ENCODE peak calls at places on chromosome 19, in ten cellular contexts. One of them, this sample, is unnamed. For H3K36me3, the result is how much of the 10 kb centered on the place peaks cover.

GRCh38 chr19:10995926-10996600 is 35.2 kb downstream of the SMARCA4 start:
- DNase-seq in left lung: no peak
- DNase-seq in breast epithelium: no peak
- DNase-seq in pancreas: no peak
- DNase-seq in BJ: no peak
- DNase-seq in ovary: no peak
- DNase-seq in cardiac muscle cell: no peak
- DNase-seq in Caco-2: no peak
- DNase-seq in PC-3: no peak
- DNase-seq in GM12878: no peak
- DNase-seq in this sample: no peak

GRCh38 chr19:55373993-55374757 is 2.5 kb upstream of the TMEM190 start:
- DNase-seq in ovary: no peak
- DNase-seq in pancreas: no peak
- DNase-seq in PC-3: no peak
- DNase-seq in Caco-2: peak
- DNase-seq in GM12878: no peak
- DNase-seq in cardiac muscle cell: no peak
- DNase-seq in breast epithelium: no peak
- DNase-seq in left lung: no peak
- DNase-seq in BJ: no peak
- DNase-seq in this sample: no peak

GRCh38 chr19:10543420-10544241 is at the start of gene ATG4D:
- DNase-seq in ovary: peak
- DNase-seq in cardiac muscle cell: peak
- DNase-seq in pancreas: peak
- DNase-seq in GM12878: no peak
- DNase-seq in left lung: peak
- DNase-seq in BJ: no peak
- DNase-seq in breast epithelium: peak
- DNase-seq in Caco-2: peak
- DNase-seq in PC-3: peak
- DNase-seq in this sample: peak

GRCh38 chr19:39110263-39110967 is 15.2 kb upstream of the PAK4 start:
- DNase-seq in GM12878: no peak
- DNase-seq in pancreas: peak
- DNase-seq in breast epithelium: peak
- DNase-seq in PC-3: peak
- DNase-seq in BJ: no peak
- DNase-seq in cardiac muscle cell: peak
- DNase-seq in ovary: no peak
- DNase-seq in left lung: peak
- DNase-seq in Caco-2: peak
- DNase-seq in this sample: no peak

GRCh38 chr19:55145241-55145640 is 3.8 kb downstream of the TNNT1 start:
- DNase-seq in pancreas: no peak
- DNase-seq in breast epithelium: no peak
- DNase-seq in Caco-2: no peak
- DNase-seq in PC-3: no peak
- DNase-seq in ovary: no peak
- DNase-seq in left lung: no peak
- DNase-seq in GM12878: no peak
- DNase-seq in BJ: no peak
- DNase-seq in cardiac muscle cell: no peak
- DNase-seq in this sample: no peak

GRCh38 chr19:38265213-38265861 is 964 bp downstream of the SPINT2 start:
- DNase-seq in Caco-2: peak
- DNase-seq in pancreas: peak
- DNase-seq in PC-3: peak
- DNase-seq in breast epithelium: no peak
- DNase-seq in ovary: no peak
- DNase-seq in left lung: peak
- DNase-seq in GM12878: no peak
- DNase-seq in BJ: no peak
- DNase-seq in cardiac muscle cell: peak
- DNase-seq in this sample: no peak

GRCh38 chr19:3807574-3808354 is 21.6 kb upstream of the MATK start:
- DNase-seq in PC-3: no peak
- DNase-seq in breast epithelium: no peak
- DNase-seq in BJ: no peak
- DNase-seq in cardiac muscle cell: no peak
- DNase-seq in GM12878: no peak
- DNase-seq in pancreas: no peak
- DNase-seq in ovary: no peak
- DNase-seq in Caco-2: no peak
- DNase-seq in left lung: no peak
- DNase-seq in this sample: no peak

GRCh38 chr19:29512748-29513147 is 13.0 kb upstream of the VSTM2B start:
- DNase-seq in Caco-2: no peak
- DNase-seq in cardiac muscle cell: no peak
- DNase-seq in GM12878: no peak
- DNase-seq in breast epithelium: no peak
- DNase-seq in BJ: no peak
- DNase-seq in PC-3: no peak
- DNase-seq in pancreas: no peak
- DNase-seq in ovary: no peak
- DNase-seq in left lung: no peak
- DNase-seq in this sample: no peak

GRCh38 chr19:55590621-55591020 is 8.7 kb downstream of the FIZ1 start:
- DNase-seq in Caco-2: peak
- DNase-seq in cardiac muscle cell: no peak
- DNase-seq in left lung: no peak
- DNase-seq in BJ: no peak
- DNase-seq in ovary: no peak
- DNase-seq in PC-3: peak
- DNase-seq in pancreas: no peak
- DNase-seq in breast epithelium: no peak
- DNase-seq in GM12878: no peak
- DNase-seq in this sample: no peak

GRCh38 chr19:36916991-36917390 is 859 bp downstream of the ZNF568 start:
- DNase-seq in ovary: no peak
- DNase-seq in cardiac muscle cell: peak
- DNase-seq in BJ: peak
- DNase-seq in PC-3: no peak
- DNase-seq in breast epithelium: no peak
- DNase-seq in left lung: no peak
- DNase-seq in Caco-2: no peak
- DNase-seq in GM12878: no peak
- DNase-seq in pancreas: no peak
- DNase-seq in this sample: peak

GRCh38 chr19:14416743-14417214 is 2.4 kb downstream of the DDX39A start:
- DNase-seq in left lung: no peak
- DNase-seq in ovary: no peak
- DNase-seq in Caco-2: no peak
- DNase-seq in GM12878: no peak
- DNase-seq in breast epithelium: no peak
- DNase-seq in cardiac muscle cell: no peak
- DNase-seq in PC-3: no peak
- DNase-seq in pancreas: no peak
- DNase-seq in BJ: no peak
- DNase-seq in this sample: no peak
- H3K4me3 ChIP-seq in left lung: no peak
- H3K4me3 ChIP-seq in ovary: no peak
- H3K4me3 ChIP-seq in Caco-2: no peak
- H3K4me3 ChIP-seq in GM12878: peak
- H3K4me3 ChIP-seq in breast epithelium: no peak
- H3K4me3 ChIP-seq in cardiac muscle cell: no peak
- H3K4me3 ChIP-seq in PC-3: peak
- H3K4me3 ChIP-seq in pancreas: no peak
- H3K4me3 ChIP-seq in BJ: no peak
- H3K4me3 ChIP-seq in this sample: no peak

GRCh38 chr19:45681391-45682015 is 10.2 kb downstream of the SNRPD2 start:
- DNase-seq in breast epithelium: peak
- DNase-seq in PC-3: peak
- DNase-seq in ovary: peak
- DNase-seq in pancreas: peak
- DNase-seq in BJ: no peak
- DNase-seq in cardiac muscle cell: peak
- DNase-seq in Caco-2: peak
- DNase-seq in GM12878: no peak
- DNase-seq in left lung: peak
- DNase-seq in this sample: peak
- TF ChIP-seq CTCF in breast epithelium: peak
- TF ChIP-seq CTCF in PC-3: peak
- TF ChIP-seq CTCF in ovary: peak
- TF ChIP-seq CTCF in pancreas: peak
- TF ChIP-seq CTCF in BJ: peak
- TF ChIP-seq CTCF in cardiac muscle cell: peak
- TF ChIP-seq CTCF in Caco-2: peak
- TF ChIP-seq CTCF in GM12878: peak
- TF ChIP-seq CTCF in left lung: peak
- TF ChIP-seq CTCF in this sample: peak

GRCh38 chr19:17158584-17158983 is 56.6 kb upstream of the USE1 start:
- DNase-seq in left lung: no peak
- DNase-seq in BJ: no peak
- DNase-seq in ovary: no peak
- DNase-seq in Caco-2: no peak
- DNase-seq in GM12878: no peak
- DNase-seq in pancreas: no peak
- DNase-seq in cardiac muscle cell: no peak
- DNase-seq in PC-3: no peak
- DNase-seq in breast epithelium: no peak
- DNase-seq in this sample: no peak

GRCh38 chr19:17159466-17160393 is 55.4 kb upstream of the USE1 start:
- DNase-seq in breast epithelium: no peak
- DNase-seq in cardiac muscle cell: no peak
- DNase-seq in BJ: no peak
- DNase-seq in Caco-2: no peak
- DNase-seq in PC-3: no peak
- DNase-seq in ovary: no peak
- DNase-seq in left lung: no peak
- DNase-seq in GM12878: no peak
- DNase-seq in pancreas: no peak
- DNase-seq in this sample: no peak

GRCh38 chr19:17163652-17164051 is 51.5 kb upstream of the USE1 start:
- DNase-seq in pancreas: no peak
- DNase-seq in GM12878: no peak
- DNase-seq in PC-3: no peak
- DNase-seq in ovary: no peak
- DNase-seq in left lung: no peak
- DNase-seq in cardiac muscle cell: no peak
- DNase-seq in Caco-2: no peak
- DNase-seq in breast epithelium: no peak
- DNase-seq in BJ: no peak
- DNase-seq in this sample: no peak

GRCh38 chr19:17162580-17162979 is 52.6 kb upstream of the USE1 start:
- DNase-seq in left lung: no peak
- DNase-seq in GM12878: no peak
- DNase-seq in cardiac muscle cell: no peak
- DNase-seq in ovary: no peak
- DNase-seq in breast epithelium: no peak
- DNase-seq in Caco-2: no peak
- DNase-seq in BJ: no peak
- DNase-seq in PC-3: no peak
- DNase-seq in pancreas: no peak
- DNase-seq in this sample: no peak

GRCh38 chr19:17160908-17161307 is 54.2 kb upstream of the USE1 start:
- DNase-seq in BJ: no peak
- DNase-seq in left lung: no peak
- DNase-seq in pancreas: no peak
- DNase-seq in GM12878: no peak
- DNase-seq in breast epithelium: no peak
- DNase-seq in ovary: no peak
- DNase-seq in cardiac muscle cell: no peak
- DNase-seq in Caco-2: no peak
- DNase-seq in PC-3: no peak
- DNase-seq in this sample: no peak
- H3K36me3 ChIP-seq in BJ: under half
- H3K36me3 ChIP-seq in left lung: under half
- H3K36me3 ChIP-seq in pancreas: under half
- H3K36me3 ChIP-seq in GM12878: under half
- H3K36me3 ChIP-seq in breast epithelium: under half
- H3K36me3 ChIP-seq in ovary: under half
- H3K36me3 ChIP-seq in cardiac muscle cell: under half
- H3K36me3 ChIP-seq in Caco-2: under half
- H3K36me3 ChIP-seq in PC-3: under half
- H3K36me3 ChIP-seq in this sample: half or more

GRCh38 chr19:34277244-34277643 is 22.9 kb downstream of the GARRE1 start:
- DNase-seq in Caco-2: no peak
- DNase-seq in pancreas: no peak
- DNase-seq in breast epithelium: no peak
- DNase-seq in GM12878: no peak
- DNase-seq in cardiac muscle cell: no peak
- DNase-seq in ovary: no peak
- DNase-seq in BJ: no peak
- DNase-seq in left lung: no peak
- DNase-seq in PC-3: no peak
- DNase-seq in this sample: no peak
- H3K4me3 ChIP-seq in Caco-2: no peak
- H3K4me3 ChIP-seq in pancreas: no peak
- H3K4me3 ChIP-seq in breast epithelium: no peak
- H3K4me3 ChIP-seq in GM12878: no peak
- H3K4me3 ChIP-seq in cardiac muscle cell: no peak
- H3K4me3 ChIP-seq in ovary: no peak
- H3K4me3 ChIP-seq in BJ: no peak
- H3K4me3 ChIP-seq in left lung: no peak
- H3K4me3 ChIP-seq in PC-3: no peak
- H3K4me3 ChIP-seq in this sample: no peak

DNA sequence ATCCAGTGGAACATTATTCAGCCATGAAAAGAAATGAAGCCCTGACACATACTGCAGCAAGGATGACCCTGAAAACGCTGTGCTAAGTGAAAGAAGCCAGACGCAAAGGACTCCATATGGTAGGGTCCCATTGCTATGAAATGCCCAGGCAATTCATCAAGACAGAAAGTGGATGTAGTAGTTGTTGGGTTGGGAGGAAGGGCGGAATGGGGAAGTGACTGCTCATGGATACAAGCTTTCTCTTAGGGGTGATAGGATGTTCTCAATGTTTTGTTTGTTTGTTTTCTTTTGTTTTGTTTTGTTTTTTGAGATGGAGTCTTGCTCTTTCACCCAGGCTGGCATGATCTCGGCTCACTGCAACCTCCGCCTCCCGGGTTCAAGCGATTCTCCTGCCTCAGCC is 11.1 kb upstream of the CEACAM16 start:
- DNase-seq in ovary: no peak
- DNase-seq in Caco-2: no peak
- DNase-seq in cardiac muscle cell: no peak
- DNase-seq in GM12878: no peak
- DNase-seq in PC-3: no peak
- DNase-seq in BJ: no peak
- DNase-seq in left lung: no peak
- DNase-seq in pancreas: no peak
- DNase-seq in breast epithelium: no peak
- DNase-seq in this sample: no peak
- TF ChIP-seq CTCF in ovary: no peak
- TF ChIP-seq CTCF in Caco-2: no peak
- TF ChIP-seq CTCF in cardiac muscle cell: no peak
- TF ChIP-seq CTCF in GM12878: no peak
- TF ChIP-seq CTCF in PC-3: no peak
- TF ChIP-seq CTCF in BJ: no peak
- TF ChIP-seq CTCF in left lung: no peak
- TF ChIP-seq CTCF in pancreas: no peak
- TF ChIP-seq CTCF in breast epithelium: no peak
- TF ChIP-seq CTCF in this sample: no peak

DNA sequence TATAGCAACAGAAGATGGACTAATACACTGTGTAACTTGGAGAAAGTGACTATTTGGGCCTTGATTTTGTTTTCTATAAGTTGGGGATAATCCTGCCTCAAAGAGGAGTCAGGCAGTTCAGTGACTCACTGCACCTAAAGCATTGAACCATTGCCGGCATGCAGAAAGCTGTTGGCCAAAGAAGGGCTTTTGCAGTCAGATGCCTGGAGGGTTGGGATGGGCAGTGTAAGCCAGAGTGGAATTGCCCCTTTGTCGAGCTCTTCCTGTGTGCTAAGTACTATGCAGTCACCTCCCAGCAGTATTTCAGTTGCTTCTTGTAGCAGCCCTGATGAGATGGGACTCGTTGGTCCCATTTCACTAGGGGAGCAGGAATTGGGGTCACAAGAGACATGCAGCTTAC is 11.1 kb downstream of the ZNF473 start:
- DNase-seq in breast epithelium: no peak
- DNase-seq in ovary: no peak
- DNase-seq in pancreas: no peak
- DNase-seq in GM12878: no peak
- DNase-seq in PC-3: peak
- DNase-seq in Caco-2: no peak
- DNase-seq in left lung: no peak
- DNase-seq in BJ: no peak
- DNase-seq in cardiac muscle cell: no peak
- DNase-seq in this sample: no peak
- H3K36me3 ChIP-seq in breast epithelium: under half
- H3K36me3 ChIP-seq in ovary: under half
- H3K36me3 ChIP-seq in pancreas: under half
- H3K36me3 ChIP-seq in GM12878: under half
- H3K36me3 ChIP-seq in PC-3: half or more
- H3K36me3 ChIP-seq in Caco-2: under half
- H3K36me3 ChIP-seq in left lung: under half
- H3K36me3 ChIP-seq in BJ: under half
- H3K36me3 ChIP-seq in cardiac muscle cell: under half
- H3K36me3 ChIP-seq in this sample: under half